ENCODE peak calls at places on chromosomes 13 and 19, in five cellular contexts. One of them, this sample, is unnamed.

GRCh38 chr19:21158523-21159135 is 16.8 kb downstream of the ZNF431 start:
- DNase-seq in NCI-H524: no peak
- DNase-seq in bronchial epithelial cell: peak
- DNase-seq in SW 1271: peak
- DNase-seq in glutamatergic neuron: no peak
- DNase-seq in this sample: no peak

GRCh38 chr19:16373539-16373938 is 48.9 kb downstream of the KLF2 start:
- DNase-seq in bronchial epithelial cell: no peak
- DNase-seq in glutamatergic neuron: no peak
- DNase-seq in SW 1271: no peak
- DNase-seq in NCI-H524: no peak
- DNase-seq in this sample: no peak

GRCh38 chr19:37691881-37692504 is 27.6 kb downstream of the ZNF607 start:
- DNase-seq in glutamatergic neuron: peak
- DNase-seq in bronchial epithelial cell: peak
- DNase-seq in SW 1271: no peak
- DNase-seq in NCI-H524: peak
- DNase-seq in this sample: peak

GRCh38 chr13:61778531-61778930 is 362.9 kb upstream of the PCDH20 start:
- DNase-seq in SW 1271: no peak
- DNase-seq in bronchial epithelial cell: no peak
- DNase-seq in NCI-H524: no peak
- DNase-seq in glutamatergic neuron: no peak
- DNase-seq in this sample: no peak

GRCh38 chr13:48333976-48334375 is 30.4 kb downstream of the RB1 start:
- DNase-seq in bronchial epithelial cell: peak
- DNase-seq in SW 1271: no peak
- DNase-seq in NCI-H524: no peak
- DNase-seq in glutamatergic neuron: no peak
- DNase-seq in this sample: no peak

GRCh38 chr13:30156826-30157615 is 150.3 kb downstream of the KATNAL1 start:
- DNase-seq in bronchial epithelial cell: no peak
- DNase-seq in SW 1271: no peak
- DNase-seq in glutamatergic neuron: no peak
- DNase-seq in NCI-H524: no peak
- DNase-seq in this sample: no peak

GRCh38 chr13:110705356-110705825 is 525 bp downstream of the CARS2 start:
- DNase-seq in SW 1271: no peak
- DNase-seq in NCI-H524: no peak
- DNase-seq in bronchial epithelial cell: no peak
- DNase-seq in glutamatergic neuron: no peak
- DNase-seq in this sample: no peak

GRCh38 chr13:43783820-43784219 is 3.0 kb downstream of the ENOX1 start:
- DNase-seq in NCI-H524: peak
- DNase-seq in bronchial epithelial cell: peak
- DNase-seq in SW 1271: peak
- DNase-seq in glutamatergic neuron: no peak
- DNase-seq in this sample: peak

GRCh38 chr19:3407556-3408516 is 41.5 kb downstream of the NFIC start:
- DNase-seq in bronchial epithelial cell: no peak
- DNase-seq in NCI-H524: no peak
- DNase-seq in SW 1271: no peak
- DNase-seq in glutamatergic neuron: no peak
- DNase-seq in this sample: no peak

GRCh38 chr19:5973376-5973775 is 4.6 kb downstream of the RANBP3 start:
- DNase-seq in glutamatergic neuron: no peak
- DNase-seq in SW 1271: no peak
- DNase-seq in NCI-H524: no peak
- DNase-seq in bronchial epithelial cell: no peak
- DNase-seq in this sample: no peak

GRCh38 chr13:48066310-48066989 is 28.5 kb downstream of the MED4 start:
- DNase-seq in glutamatergic neuron: peak
- DNase-seq in SW 1271: no peak
- DNase-seq in NCI-H524: peak
- DNase-seq in bronchial epithelial cell: peak
- DNase-seq in this sample: no peak

GRCh38 chr19:5130371-5131030 is 161.6 kb downstream of the KDM4B start:
- DNase-seq in glutamatergic neuron: no peak
- DNase-seq in bronchial epithelial cell: no peak
- DNase-seq in SW 1271: no peak
- DNase-seq in NCI-H524: no peak
- DNase-seq in this sample: no peak